ENCODE peak calls at places on chromosomes 2 and 18, in seven cellular contexts. Y, T, E, L, B, P and C are unnamed samples. For H4K20me1, the result is how much of the 10 kb centered on the place peaks cover.

GRCh38 chr2:173288561-173288960 is 66.1 kb upstream of the CDCA7 start:
- DNase-seq in B (peak), Y (peak), E (peak), P (no peak), L (no peak), T (no peak), C (peak)

GRCh38 chr18:32975166-32975441 is 202.3 kb upstream of the KLHL14 start:
- DNase-seq in B (no peak), T (no peak), P (no peak), Y (no peak), L (no peak), E (no peak), C (no peak)

GRCh38 chr2:168355110-168355509 is 101.0 kb upstream of the CERS6 start:
- DNase-seq in E (no peak), L (no peak), Y (peak), T (no peak), B (no peak), P (peak), C (no peak)

GRCh38 chr2:120771111-120771555 is 35.5 kb downstream of the GLI2 start:
- DNase-seq in L (no peak), Y (no peak), T (no peak), E (no peak), P (no peak), B (no peak), C (no peak)

GRCh38 chr2:49840428-49840975 is 686.2 kb upstream of the FSHR start:
- DNase-seq in T (no peak), P (no peak), L (no peak), Y (no peak), E (no peak), B (no peak), C (no peak)

GRCh38 chr2:203594541-203594940 is 59.4 kb upstream of the RAPH1 start:
- DNase-seq in L (no peak), T (no peak), E (peak), B (peak), P (no peak), Y (peak), C (peak)

GRCh38 chr2:40274284-40274683 is 177.6 kb downstream of the SLC8A1 start:
- DNase-seq in E (no peak), Y (no peak), L (no peak), P (no peak), B (no peak), T (no peak), C (no peak)

GRCh38 chr18:37244618-37245017 is 321.0 kb downstream of the CELF4 start:
- DNase-seq in Y (no peak), P (no peak), B (no peak), T (no peak), L (no peak), E (no peak), C (no peak)

GRCh38 chr18:3066391-3067079 is 53.6 kb upstream of the LPIN2 start:
- DNase-seq in B (no peak), L (no peak), P (no peak), T (no peak), E (no peak), Y (no peak), C (no peak)

GRCh38 chr2:71157124-71157802 is 26.8 kb downstream of the MPHOSPH10 start:
- DNase-seq in L (no peak), T (peak), B (peak), P (peak), Y (no peak), E (peak), C (no peak)

GRCh38 chr2:225008935-225009334 is 33.3 kb downstream of the DOCK10 start:
- DNase-seq in T (peak), Y (no peak), B (no peak), E (no peak), P (peak), L (no peak), C (no peak)

GRCh38 chr18:42024131-42024530 is 69.1 kb downstream of the PIK3C3 start:
- DNase-seq in Y (no peak), T (no peak), L (no peak), E (no peak), P (no peak), B (no peak), C (no peak)

GRCh38 chr2:233259745-233260144 is 8.3 kb downstream of the ATG16L1 start:
- DNase-seq in E (peak), L (no peak), B (peak), Y (no peak), P (no peak), T (no peak), C (peak)

GRCh38 chr2:233255151-233255550 is 3.7 kb downstream of the ATG16L1 start:
- DNase-seq in T (no peak), Y (no peak), P (no peak), L (no peak), B (no peak), E (no peak), C (no peak)

GRCh38 chr2:233258211-233258610 is 6.7 kb downstream of the ATG16L1 start:
- DNase-seq in Y (no peak), T (no peak), P (no peak), L (no peak), B (no peak), E (no peak), C (no peak)

GRCh38 chr2:233252227-233252626 is 754 bp downstream of the ATG16L1 start:
- DNase-seq in L (no peak), B (no peak), E (no peak), Y (no peak), T (peak), P (no peak), C (no peak)

DNA sequence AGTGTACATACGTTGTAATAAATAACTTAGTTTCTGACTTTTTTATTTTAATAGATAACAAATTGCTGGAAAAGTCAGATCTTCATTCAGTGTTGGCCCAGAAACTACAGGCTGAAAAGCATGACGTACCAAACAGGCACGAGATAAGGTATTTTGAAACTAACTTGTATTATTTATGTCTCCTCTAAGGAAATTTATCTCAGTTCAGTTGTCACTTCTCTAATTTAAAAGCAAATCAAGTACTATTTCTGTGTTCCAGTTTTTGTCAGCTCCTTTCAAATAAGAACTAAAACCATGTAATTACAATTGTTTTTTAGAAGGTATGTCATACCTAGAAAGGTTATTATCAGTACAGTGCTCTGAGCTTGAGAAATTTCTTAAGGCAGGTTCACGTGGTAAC is 4.6 kb downstream of the ATG16L1 start:
- DNase-seq in P (no peak), Y (no peak), E (no peak), B (no peak), T (no peak), L (no peak), C (no peak)
- H4K20me1 ChIP-seq in P (under half), Y (under half), E (under half), B (under half), T (under half), L (under half), C (half or more)

GRCh38 chr2:175176624-175177023 is 4.9 kb downstream of the ATP5MC3 start:
- DNase-seq in B (no peak), T (no peak), Y (no peak), P (no peak), E (no peak), L (no peak), C (no peak)
- H4K20me1 ChIP-seq in B (under half), T (under half), Y (under half), P (under half), E (under half), L (under half), C (under half)

DNA sequence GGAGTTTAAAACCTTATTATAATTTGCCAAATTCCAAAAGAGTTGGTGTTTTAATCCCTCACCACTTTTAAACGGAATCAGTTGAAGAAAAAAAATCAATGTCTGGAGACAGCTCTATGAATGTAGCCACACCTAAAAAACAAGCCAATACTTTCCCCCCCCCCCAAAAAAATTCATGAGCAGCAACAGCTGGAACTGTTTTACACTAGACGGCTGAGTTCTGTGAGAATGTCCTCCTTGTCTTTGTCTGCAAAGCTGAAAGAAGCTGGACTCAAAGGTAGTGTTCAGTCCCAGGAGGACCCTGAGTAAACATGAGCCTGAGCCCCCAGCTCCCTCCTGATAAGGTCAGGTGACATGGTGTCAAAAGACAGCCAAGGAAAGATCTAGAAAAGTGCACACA is 68.2 kb downstream of the ZNF521 start:
- DNase-seq in E (no peak), Y (no peak), T (no peak), L (no peak), B (no peak), P (no peak), C (no peak)
- H4K20me1 ChIP-seq in E (under half), Y (under half), T (under half), L (under half), B (under half), P (under half), C (under half)

DNA sequence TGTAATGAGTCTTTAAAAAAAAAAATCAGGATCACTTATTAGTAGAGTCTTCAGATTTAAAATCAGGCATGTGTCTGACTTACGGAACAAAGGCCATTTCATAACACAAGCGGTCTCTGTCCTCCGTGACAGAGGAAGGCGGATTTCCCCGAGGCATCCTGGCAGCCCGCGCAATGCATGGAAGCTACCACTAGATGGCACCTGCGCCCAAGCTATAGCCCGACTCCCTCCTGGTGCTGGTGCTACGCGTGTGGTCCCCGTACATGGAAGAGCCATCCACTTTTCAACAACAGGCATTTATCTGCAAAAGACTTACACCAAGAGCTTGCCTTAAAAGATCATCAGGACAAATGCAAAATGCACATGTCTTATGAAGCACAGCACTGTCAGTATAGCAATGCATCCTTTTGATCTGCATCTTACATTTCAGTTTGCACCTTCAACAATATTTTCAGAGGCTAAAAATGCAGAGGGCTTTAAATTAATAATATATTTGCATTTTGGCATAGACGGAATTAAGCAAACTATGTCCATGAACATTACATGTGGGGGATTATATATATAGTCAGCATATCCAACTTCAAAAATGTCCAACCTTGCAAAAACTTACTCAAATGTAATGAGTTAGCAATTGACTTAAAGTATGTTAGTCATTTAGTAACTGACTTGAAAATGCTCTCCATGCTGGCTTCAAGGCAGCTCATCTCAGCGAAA is 96.0 kb downstream of the ZNF516 start:
- DNase-seq in P (peak), Y (peak), B (peak), L (peak), T (peak), E (peak), C (peak)
- H4K20me1 ChIP-seq in P (under half), Y (under half), B (half or more), L (under half), T (under half), E (under half), C (half or more)

DNA sequence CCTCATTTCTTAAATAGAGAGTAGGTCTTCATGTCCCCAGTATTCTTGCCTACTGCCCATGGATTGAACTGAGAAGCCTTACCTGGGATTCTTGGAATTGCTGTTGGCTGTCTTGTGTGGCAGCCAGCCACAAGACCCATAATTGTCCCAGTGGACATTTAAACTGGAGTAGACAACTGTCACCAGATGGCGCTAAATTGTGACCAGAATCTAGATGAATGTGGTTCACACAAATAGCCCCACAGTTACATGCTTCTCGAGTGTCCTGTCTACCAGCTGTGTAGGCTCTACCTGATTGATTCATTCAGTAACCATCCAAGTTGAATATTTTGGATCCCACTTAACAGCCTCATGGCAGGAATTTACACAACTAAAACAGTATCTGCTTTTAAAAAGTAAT is 73.2 kb downstream of the MAP4K4 start:
- DNase-seq in L (peak), E (peak), Y (peak), B (peak), P (peak), T (peak), C (peak)
- H4K20me1 ChIP-seq in L (under half), E (under half), Y (under half), B (half or more), P (under half), T (half or more), C (half or more)

DNA sequence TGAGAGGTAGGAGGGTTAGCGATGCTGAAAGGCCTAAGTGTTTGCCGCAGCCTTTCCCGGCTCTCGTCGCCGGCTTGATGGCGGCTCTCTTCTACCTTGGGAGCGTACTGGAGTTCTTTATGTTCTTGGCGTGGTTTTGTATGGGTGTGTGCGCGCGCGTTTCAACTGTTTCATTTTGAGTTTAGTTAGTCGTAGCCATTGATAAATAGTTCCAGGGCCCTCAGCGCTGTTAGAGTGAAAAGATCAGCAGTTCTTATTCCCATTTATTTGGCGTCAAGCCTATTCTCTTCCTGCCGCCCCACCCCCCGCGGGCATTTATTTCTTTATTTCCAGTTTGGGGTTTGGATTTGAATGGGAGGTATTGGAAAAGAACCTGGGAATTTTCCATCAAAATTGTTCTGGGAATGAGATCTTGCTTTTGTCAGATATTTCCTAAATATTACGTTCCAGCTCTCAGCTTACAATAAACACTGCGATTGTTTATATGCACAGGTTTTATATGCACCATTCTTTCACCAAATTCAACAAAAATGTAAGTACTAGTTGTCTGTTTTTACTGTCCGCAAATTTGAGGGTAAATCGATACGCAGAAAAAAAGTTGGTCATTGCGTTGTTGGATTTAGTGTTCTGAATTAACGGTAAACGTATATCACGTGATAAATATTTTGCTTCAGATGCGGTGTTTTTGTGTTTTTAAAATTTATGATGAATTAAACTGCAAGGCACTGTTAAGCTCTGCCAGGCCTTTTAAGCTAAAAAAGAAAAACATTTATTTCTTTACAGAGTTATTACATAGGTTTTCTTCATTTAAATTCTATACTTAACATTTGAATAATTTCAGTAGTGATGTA is 963 bp downstream of the CCNT2 start:
- DNase-seq in T (peak), Y (peak), B (peak), E (peak), L (no peak), P (peak), C (peak)
- H4K20me1 ChIP-seq in T (under half), Y (under half), B (under half), E (under half), L (under half), P (under half), C (half or more)